ENCODE peak calls at places on chromosome X, in seven cellular contexts. U, Y, V, X, K, I and G are unnamed samples.

GRCh38 chrX:10168226-10168625 is 11.5 kb downstream of the CLCN4 start:
- DNase-seq in V (no peak), X (no peak), I (no peak), U (no peak), Y (no peak), K (no peak), G (no peak)

GRCh38 chrX:68938244-68939004 is 109.6 kb downstream of the EFNB1 start:
- DNase-seq in X (peak), U (peak), Y (no peak), V (peak), I (no peak), K (no peak), G (no peak)

GRCh38 chrX:119726900-119727555 is 31.4 kb upstream of the SOWAHD start:
- DNase-seq in Y (no peak), X (no peak), U (no peak), I (no peak), K (no peak), V (no peak), G (no peak)

GRCh38 chrX:110142096-110142495 is 139.2 kb downstream of the TMEM164 start:
- DNase-seq in X (no peak), K (no peak), V (no peak), Y (no peak), I (no peak), U (no peak), G (no peak)

GRCh38 chrX:55135171-55135570 is 46.4 kb downstream of the PAGE2 start:
- DNase-seq in Y (peak), U (peak), I (peak), X (peak), K (peak), V (peak), G (peak)

GRCh38 chrX:74535211-74535621 is 79.2 kb downstream of the RLIM start:
- DNase-seq in V (peak), K (no peak), Y (no peak), U (peak), X (no peak), I (peak), G (no peak)

GRCh38 chrX:110226931-110227330 is 91.0 kb downstream of the AMMECR1 start:
- DNase-seq in K (no peak), Y (no peak), X (peak), I (no peak), U (no peak), V (peak), G (no peak)

GRCh38 chrX:23311731-23312130 is 22.9 kb upstream of the PTCHD1 start:
- DNase-seq in V (no peak), Y (no peak), U (no peak), K (no peak), X (no peak), I (no peak), G (no peak)

GRCh38 chrX:41759817-41760216 is 35.8 kb downstream of the GPR82 start:
- DNase-seq in V (peak), I (peak), X (peak), K (no peak), Y (no peak), U (no peak), G (no peak)

GRCh38 chrX:9149831-9150230 is 115.9 kb upstream of the FAM9B start:
- DNase-seq in V (peak), I (no peak), Y (no peak), U (no peak), K (no peak), X (no peak), G (no peak)

GRCh38 chrX:135522132-135522530 is 1.7 kb downstream of the INTS6L start:
- DNase-seq in Y (no peak), X (no peak), V (no peak), K (no peak), U (no peak), I (no peak), G (no peak)

GRCh38 chrX:7218321-7219152 is 70.6 kb upstream of the PUDP start:
- DNase-seq in V (no peak), K (no peak), I (no peak), X (no peak), U (no peak), Y (no peak), G (no peak)

GRCh38 chrX:1112321-1112720 is 100.1 kb downstream of the CRLF2 start:
- DNase-seq in Y (no peak), V (no peak), I (no peak), X (no peak), U (no peak), K (no peak), G (no peak)

GRCh38 chrX:18582910-18583493 is 88.9 kb downstream of the RS1 start:
- DNase-seq in K (no peak), X (peak), I (no peak), V (peak), Y (no peak), U (no peak), G (no peak)

GRCh38 chrX:1384738-1385250 is 7.1 kb downstream of the SLC25A6 start:
- DNase-seq in V (no peak), U (no peak), K (peak), I (no peak), X (no peak), Y (no peak), G (no peak)

GRCh38 chrX:53135581-53135980 is 41.6 kb downstream of the KANTR start:
- DNase-seq in I (no peak), K (no peak), Y (no peak), U (no peak), X (no peak), V (no peak), G (no peak)

GRCh38 chrX:53128097-53128749 is 34.3 kb downstream of the KANTR start:
- DNase-seq in Y (no peak), V (peak), I (no peak), X (no peak), K (no peak), U (no peak), G (no peak)

GRCh38 chrX:53133400-53133799 is 39.5 kb downstream of the KANTR start:
- DNase-seq in U (no peak), V (no peak), Y (no peak), K (no peak), I (no peak), X (no peak), G (no peak)
- H3K27ac ChIP-seq in U (no peak), V (no peak), Y (no peak), K (no peak), I (no peak), X (no peak), G (no peak)

GRCh38 chrX:3548743-3549441 is 164.6 kb downstream of the PRKX start:
- DNase-seq in Y (no peak), K (no peak), V (peak), X (peak), I (peak), U (no peak), G (no peak)
- TF ChIP-seq CTCF in Y (no peak), K (peak), V (peak), X (no peak), I (no peak), U (no peak), G (no peak)

GRCh38 chrX:86047174-86047991 is at the start of gene CHM:
- DNase-seq in U (peak), K (no peak), I (peak), V (peak), X (peak), Y (peak), G (peak)
- TF ChIP-seq POLR2A in U (peak), K (no peak), I (peak), V (peak), X (peak), Y (no peak), G (peak)

GRCh38 chrX:103651374-103651773 is 22.6 kb downstream of the TCEAL1 start:
- DNase-seq in V (no peak), Y (no peak), I (no peak), X (no peak), K (no peak), U (no peak), G (no peak)

GRCh38 chrX:103658681-103659433 is 27.6 kb downstream of the MORF4L2 start:
- DNase-seq in U (no peak), Y (no peak), I (no peak), V (no peak), X (no peak), K (no peak), G (no peak)

DNA sequence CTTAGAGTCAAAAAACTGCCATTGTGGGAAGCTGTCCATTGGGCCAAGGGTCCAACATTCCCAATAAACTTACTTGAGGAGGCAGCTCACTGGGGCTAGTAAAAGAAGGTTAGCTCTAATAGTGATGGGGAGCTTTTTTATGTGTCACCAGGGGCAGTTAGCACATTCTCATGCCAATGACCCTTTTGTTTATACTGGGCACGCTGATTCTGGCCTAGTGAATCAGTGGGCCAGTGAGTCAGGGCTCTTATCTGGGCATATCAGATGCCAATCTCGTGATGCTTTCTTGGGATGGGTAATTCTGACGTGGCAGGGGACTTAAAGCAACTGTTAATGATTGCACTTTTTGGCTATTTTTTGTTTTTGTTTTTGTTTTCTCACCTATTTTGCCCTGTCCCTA is 27.8 kb downstream of the TCEAL1 start:
- DNase-seq in V (peak), I (peak), Y (no peak), X (peak), K (no peak), U (no peak), G (no peak)
- H3K27ac ChIP-seq in V (no peak), I (peak), Y (no peak), X (peak), K (no peak), U (no peak), G (no peak)

GRCh38 chrX:144335402-144335801 is 451.5 kb downstream of the UBE2NL start:
- DNase-seq in U (no peak), V (no peak), I (no peak), X (no peak), Y (no peak), K (no peak), G (no peak)
- TF ChIP-seq CTCF in U (no peak), V (no peak), I (no peak), X (no peak), Y (no peak), K (no peak), G (no peak)

DNA sequence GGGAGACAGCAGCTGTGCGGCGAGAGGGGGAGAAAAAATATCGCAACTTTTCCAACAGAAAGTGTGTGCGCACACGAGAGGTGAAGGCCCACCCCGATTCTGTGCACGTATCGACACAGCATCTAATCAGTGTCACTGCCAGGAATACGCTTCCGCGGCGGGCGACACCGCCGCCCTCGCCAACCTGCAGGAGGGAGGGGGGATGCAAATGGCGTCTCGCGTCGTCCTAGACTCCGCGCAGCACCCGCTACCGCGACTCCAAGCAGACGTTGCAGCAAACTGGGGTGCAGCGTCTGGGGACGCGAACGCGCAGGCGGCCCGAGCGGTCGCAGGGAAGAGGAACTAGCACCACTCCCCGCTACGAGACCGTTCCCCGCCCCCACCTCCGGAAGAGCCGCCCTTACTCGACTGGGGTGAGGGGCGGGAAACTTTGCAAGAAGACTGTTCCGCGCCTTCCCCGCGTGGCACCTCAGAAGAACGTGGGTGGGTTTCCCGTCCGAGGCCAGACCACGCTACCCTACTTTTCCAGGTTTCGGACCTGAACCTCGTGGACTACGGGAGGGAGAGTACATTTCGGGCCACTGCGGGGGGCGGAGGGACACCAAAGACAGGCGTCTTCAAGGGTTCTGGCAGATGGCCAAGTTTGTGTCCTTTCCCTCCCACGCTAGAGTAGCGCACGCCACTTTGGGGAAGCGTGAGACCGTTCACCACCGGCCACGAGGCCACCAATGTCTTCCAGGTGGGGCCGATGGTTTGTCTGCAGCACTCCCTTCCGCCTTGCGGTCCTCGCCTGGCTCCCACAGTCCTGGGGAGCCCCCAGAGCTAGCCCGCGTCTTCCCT is 77.9 kb upstream of the BCOR start:
- DNase-seq in I (no peak), V (no peak), K (peak), Y (peak), X (peak), U (peak), G (peak)
- TF ChIP-seq POLR2A in I (peak), V (no peak), K (no peak), Y (no peak), X (peak), U (peak), G (peak)

GRCh38 chrX:154068560-154068959 is 29.0 kb downstream of the MECP2 start:
- DNase-seq in X (no peak), K (no peak), Y (no peak), I (no peak), V (no peak), U (no peak), G (no peak)

GRCh38 chrX:154074199-154074598 is 23.3 kb downstream of the MECP2 start:
- DNase-seq in U (no peak), Y (no peak), V (peak), X (peak), K (no peak), I (no peak), G (no peak)

DNA sequence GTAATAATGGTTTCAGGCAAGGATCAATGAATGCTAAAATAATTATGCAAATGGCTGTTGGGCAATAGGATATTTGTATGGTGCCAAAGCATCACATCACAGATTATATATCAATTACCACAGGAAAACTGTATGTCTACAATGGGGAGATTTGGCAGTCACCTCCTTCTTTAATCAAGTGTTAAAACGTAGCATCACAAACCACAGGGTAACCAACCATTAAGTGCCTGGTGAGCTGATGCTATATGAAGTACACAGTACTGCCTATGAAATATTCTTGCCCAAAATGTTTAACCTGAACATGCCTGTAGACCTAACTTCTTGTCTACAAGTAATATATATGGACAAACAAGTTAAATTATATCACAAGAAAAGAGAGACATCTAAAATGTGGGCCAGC is 25.3 kb downstream of the MECP2 start:
- DNase-seq in X (no peak), Y (no peak), K (no peak), U (no peak), I (no peak), V (no peak), G (no peak)
- H3K27ac ChIP-seq in X (no peak), Y (no peak), K (no peak), U (no peak), I (no peak), V (no peak), G (no peak)

GRCh38 chrX:115989686-115990085 is 180.9 kb upstream of the AGTR2 start:
- DNase-seq in V (no peak), X (no peak), I (no peak), Y (no peak), U (no peak), K (no peak), G (no peak)

GRCh38 chrX:115988825-115989224 is 181.7 kb upstream of the AGTR2 start:
- DNase-seq in I (no peak), Y (no peak), X (no peak), U (no peak), K (no peak), V (no peak), G (no peak)
- TF ChIP-seq CTCF in I (peak), Y (no peak), X (no peak), U (no peak), K (no peak), V (no peak), G (no peak)